ENCODE peak calls at places on chromosomes 5 and 9, in seven cellular contexts. C is astrocyte of the spinal cord; K is CD8-positive, alpha-beta T cell; N is hepatocyte; E is colonic mucosa; Z is GM12865; I is adrenal gland. O is an unnamed sample.

GRCh38 chr5:123035320-123035949 is 1.1 kb downstream of the PPIC start:
- DNase-seq in C (peak; percentile 25), K (no peak), N (peak; percentile 77), E (peak; percentile 70), Z (peak; percentile 41), I (peak; percentile 49), O (no peak)

GRCh38 chr5:43190755-43191603 is 1.0 kb upstream of the NIM1K start:
- DNase-seq in C (peak; percentile 37), K (no peak), N (peak; percentile 33), E (no peak), Z (no peak), I (no peak), O (no peak)

GRCh38 chr9:129253820-129254381 is 75.8 kb upstream of the IER5L start:
- DNase-seq in C (peak; percentile 46), K (no peak), N (no peak), E (no peak), Z (no peak), I (peak; percentile 65), O (no peak)

GRCh38 chr5:143093452-143094086 is 309.9 kb downstream of the NR3C1 start:
- DNase-seq in C (no peak), K (no peak), N (no peak), E (no peak), Z (no peak), I (no peak), O (no peak)

GRCh38 chr9:129351058-129351641 is 173.1 kb upstream of the IER5L start:
- DNase-seq in C (no peak), K (no peak), N (no peak), E (peak; percentile 40), Z (no peak), I (no peak), O (no peak)

GRCh38 chr9:90921104-90921503 is 119.5 kb downstream of the SYK start:
- DNase-seq in C (no peak), K (no peak), N (peak; percentile 25), E (no peak), Z (no peak), I (peak; percentile 39), O (peak; percentile 69)

GRCh38 chr5:133292300-133292699 is 240.5 kb downstream of the HSPA4 start:
- DNase-seq in C (no peak), K (no peak), N (no peak), E (no peak), Z (no peak), I (no peak), O (no peak)

GRCh38 chr9:92715488-92716231 is 45.7 kb upstream of the IPPK start:
- DNase-seq in C (no peak), K (no peak), N (no peak), E (peak; percentile 67), Z (no peak), I (peak; percentile 90), O (no peak)

GRCh38 chr5:168734657-168735344 is 155.6 kb upstream of the PANK3 start:
- DNase-seq in C (no peak), K (no peak), N (no peak), E (no peak), Z (peak; percentile 58), I (peak; percentile 20), O (no peak)

GRCh38 chr5:22504411-22504810 is 348.7 kb downstream of the CDH12 start:
- DNase-seq in C (no peak), K (no peak), N (no peak), E (no peak), Z (no peak), I (no peak), O (no peak)

GRCh38 chr5:137629646-137630045 is 106.2 kb downstream of the KLHL3 start:
- DNase-seq in C (peak; percentile 42), K (no peak), N (peak; percentile 76), E (no peak), Z (peak; percentile 62), I (peak; percentile 30), O (peak; percentile 43)

GRCh38 chr9:106892632-106893031 is 29.7 kb downstream of the ZNF462 start:
- DNase-seq in C (peak; percentile 96), K (no peak), N (peak; percentile 89), E (no peak), Z (no peak), I (peak; percentile 79), O (no peak)

GRCh38 chr5:108505608-108506007 is 123.7 kb upstream of the FBXL17 start:
- DNase-seq in C (no peak), K (no peak), N (no peak), E (no peak), Z (no peak), I (no peak), O (no peak)

DNA sequence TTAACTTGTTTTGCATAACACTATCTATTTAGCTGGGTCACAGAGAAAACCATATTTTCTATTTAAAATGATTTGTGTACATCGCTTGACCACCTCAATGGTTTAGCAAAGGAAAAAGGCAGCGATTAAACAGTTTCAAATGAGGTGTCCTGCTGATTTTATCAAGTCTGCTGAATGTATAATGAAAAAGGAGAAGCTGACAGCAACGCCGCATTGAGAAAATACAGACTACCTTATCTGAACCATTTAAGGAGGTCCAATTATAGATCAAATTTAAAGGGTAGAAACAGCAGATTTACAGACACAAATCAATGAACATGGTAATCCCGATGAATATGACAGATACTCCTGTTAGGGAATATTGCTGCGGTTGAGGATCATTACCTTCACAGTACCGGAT is 29.6 kb downstream of the PSMB7 start:
- DNase-seq in C (no peak), K (no peak), N (no peak), E (no peak), Z (no peak), I (no peak), O (no peak)
- H3K4me3 ChIP-seq in C (no peak overlapping the region), K (no peak overlapping the region), N (no peak overlapping the region), E (no peak overlapping the region), Z (no peak overlapping the region), I (no peak overlapping the region), O (no peak overlapping the region)

GRCh38 chr9:99012957-99013512 is 69.3 kb downstream of the COL15A1 start:
- DNase-seq in C (no peak), K (no peak), N (no peak), E (peak; percentile 16), Z (peak; percentile 27), I (no peak), O (no peak)
- TF ChIP-seq CTCF in C (no peak), K (peak; percentile 42), N (no peak), E (no peak), Z (peak; percentile 26), I (peak; percentile 45), O (no peak)

DNA sequence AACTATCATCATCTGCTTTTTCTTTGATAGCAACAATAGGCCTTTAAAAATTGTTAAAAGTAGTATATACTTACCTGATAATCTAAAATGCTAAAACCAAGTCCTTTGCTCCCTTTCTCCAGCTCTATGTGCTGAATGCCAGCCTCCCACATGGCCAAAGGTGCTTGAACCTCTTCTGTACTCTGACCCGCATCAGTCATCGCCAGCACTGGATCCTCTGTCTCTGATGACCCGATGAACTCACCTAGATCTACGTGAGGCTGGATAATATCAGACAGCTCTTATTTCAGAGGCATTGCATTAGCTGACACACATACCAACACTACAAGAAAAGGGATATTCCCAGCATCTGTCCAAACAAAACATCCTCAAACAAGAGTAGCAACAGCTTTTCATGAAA is 89.5 kb downstream of the MPDZ start:
- DNase-seq in C (no peak), K (no peak), N (no peak), E (no peak), Z (no peak), I (no peak), O (no peak)
- H3K4me3 ChIP-seq in C (no peak overlapping the region), K (no peak overlapping the region), N (no peak overlapping the region), E (no peak overlapping the region), Z (no peak overlapping the region), I (no peak overlapping the region), O (no peak overlapping the region)

DNA sequence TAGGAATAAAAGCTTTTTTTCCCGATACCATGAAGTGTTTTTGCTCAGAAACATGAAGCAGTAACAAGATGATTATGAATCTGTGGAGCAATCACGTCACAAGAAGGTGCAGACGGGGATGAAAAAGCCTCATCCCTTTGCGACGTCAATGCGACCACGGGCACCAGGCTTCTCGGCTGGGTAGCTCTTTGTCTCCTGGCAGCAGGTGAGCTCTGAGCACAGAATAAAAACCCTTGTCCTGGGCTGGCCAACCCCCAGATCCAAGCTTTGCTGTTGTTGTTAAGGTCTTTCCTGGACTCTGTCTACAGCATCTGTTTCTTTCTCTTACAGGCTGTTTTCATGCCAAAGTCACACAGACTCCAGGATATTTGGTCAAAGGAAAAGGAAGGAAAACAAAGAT is 113.8 kb downstream of the ANKRD18B start:
- DNase-seq in C (no peak), K (no peak), N (no peak), E (no peak), Z (no peak), I (no peak), O (no peak)
- TF ChIP-seq CTCF in C (no peak), K (no peak), N (no peak), E (no peak), Z (no peak), I (no peak), O (no peak)

GRCh38 chr5:115849258-115849798 is 7.6 kb downstream of the AP3S1 start:
- DNase-seq in C (no peak), K (no peak), N (no peak), E (no peak), Z (no peak), I (no peak), O (no peak)

GRCh38 chr5:115844321-115844817 is 2.6 kb downstream of the AP3S1 start:
- DNase-seq in C (peak; percentile 33), K (no peak), N (no peak), E (no peak), Z (no peak), I (no peak), O (no peak)

GRCh38 chr5:115850771-115851416 is 9.2 kb downstream of the AP3S1 start:
- DNase-seq in C (peak; percentile 25), K (no peak), N (no peak), E (no peak), Z (no peak), I (peak; percentile 39), O (peak; percentile 19)

GRCh38 chr5:115843444-115844130 is 1.9 kb downstream of the AP3S1 start:
- DNase-seq in C (no peak), K (no peak), N (no peak), E (no peak), Z (no peak), I (no peak), O (no peak)

DNA sequence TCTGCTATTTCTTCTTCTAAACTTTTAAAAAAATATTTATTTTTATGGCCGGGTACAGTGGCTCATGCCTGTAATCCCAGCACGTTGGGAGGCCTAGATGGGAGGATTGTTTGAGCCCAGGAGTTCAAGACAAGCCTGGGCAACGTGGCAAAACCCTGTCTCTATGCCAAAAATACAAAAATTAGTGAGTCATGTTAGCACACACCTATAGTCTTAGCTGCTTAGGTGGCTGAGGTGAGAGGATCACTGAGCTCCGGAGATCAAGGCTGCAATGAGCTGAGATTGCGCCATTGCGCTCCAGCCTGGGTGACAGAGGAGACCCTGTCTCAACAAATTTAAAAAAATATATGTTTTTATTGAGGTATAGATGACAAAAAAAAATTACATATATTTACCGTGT is 5.6 kb downstream of the AP3S1 start:
- DNase-seq in C (no peak), K (no peak), N (no peak), E (no peak), Z (no peak), I (no peak), O (no peak)
- H3K4me3 ChIP-seq in C (no peak overlapping the region), K (no peak overlapping the region), N (no peak overlapping the region), E (no peak overlapping the region), Z (no peak overlapping the region), I (no peak overlapping the region), O (no peak overlapping the region)

GRCh38 chr5:80960531-80961375 is 590 bp downstream of the RASGRF2 start:
- DNase-seq in C (peak; percentile 61), K (peak; percentile 51), N (peak; percentile 44), E (peak; percentile 47), Z (no peak), I (no peak), O (no peak)
- TF ChIP-seq CTCF in C (peak; percentile 1), K (no peak), N (peak; percentile 18), E (no peak), Z (no peak), I (no peak), O (no peak)

O was measured in LNCaP clone FGC.